ENCODE peak calls at places on chromosomes 6 and 20, in nine cellular contexts. One of them, this sample, is unnamed.
A peak's percentile ranks its signal among the peaks of the same experiment; 100 is the strongest.

GRCh38 chr6:132683543-132683942 is 24.6 kb upstream of the TAAR1 start:
- DNase-seq in adrenal gland: no peak
- DNase-seq in tibial nerve: no peak
- DNase-seq in stomach: no peak
- DNase-seq in heart left ventricle: no peak
- DNase-seq in K562: no peak
- DNase-seq in A549: no peak
- DNase-seq in ovary: no peak
- DNase-seq in transverse colon: no peak
- DNase-seq in this sample: no peak

GRCh38 chr6:129575378-129576118 is 134.4 kb downstream of the ARHGAP18 start:
- DNase-seq in adrenal gland: no peak
- DNase-seq in A549: peak; percentile 43
- DNase-seq in stomach: no peak
- DNase-seq in tibial nerve: peak; percentile 12
- DNase-seq in ovary: no peak
- DNase-seq in heart left ventricle: no peak
- DNase-seq in K562: peak; percentile 54
- DNase-seq in transverse colon: no peak
- DNase-seq in this sample: no peak

GRCh38 chr20:45174434-45175364 is at the start of gene PI3:
- DNase-seq in A549: peak; percentile 55
- DNase-seq in ovary: no peak
- DNase-seq in stomach: peak; percentile 70
- DNase-seq in heart left ventricle: no peak
- DNase-seq in transverse colon: peak; percentile 85
- DNase-seq in tibial nerve: no peak
- DNase-seq in adrenal gland: no peak
- DNase-seq in K562: no peak
- DNase-seq in this sample: no peak

GRCh38 chr6:39453236-39453635 is 130.7 kb upstream of the KCNK16 start:
- DNase-seq in transverse colon: no peak
- DNase-seq in heart left ventricle: no peak
- DNase-seq in A549: no peak
- DNase-seq in adrenal gland: no peak
- DNase-seq in stomach: no peak
- DNase-seq in tibial nerve: no peak
- DNase-seq in K562: no peak
- DNase-seq in ovary: no peak
- DNase-seq in this sample: no peak

GRCh38 chr6:49233483-49233882 is 229.6 kb downstream of the MMUT start:
- DNase-seq in ovary: no peak
- DNase-seq in transverse colon: no peak
- DNase-seq in K562: no peak
- DNase-seq in heart left ventricle: no peak
- DNase-seq in tibial nerve: no peak
- DNase-seq in adrenal gland: no peak
- DNase-seq in A549: no peak
- DNase-seq in stomach: no peak
- DNase-seq in this sample: no peak

GRCh38 chr20:20024942-20025341 is 7.8 kb downstream of the NAA20 start:
- DNase-seq in heart left ventricle: no peak
- DNase-seq in stomach: no peak
- DNase-seq in K562: no peak
- DNase-seq in A549: no peak
- DNase-seq in ovary: no peak
- DNase-seq in transverse colon: no peak
- DNase-seq in adrenal gland: no peak
- DNase-seq in tibial nerve: no peak
- DNase-seq in this sample: no peak

GRCh38 chr20:63381781-63382431 is 20.8 kb upstream of the CHRNA4 start:
- DNase-seq in A549: no peak
- DNase-seq in K562: peak; percentile 35
- DNase-seq in tibial nerve: no peak
- DNase-seq in transverse colon: no peak
- DNase-seq in adrenal gland: no peak
- DNase-seq in ovary: peak; percentile 56
- DNase-seq in heart left ventricle: no peak
- DNase-seq in stomach: no peak
- DNase-seq in this sample: no peak

GRCh38 chr6:10720229-10720959 is 2.5 kb upstream of the TMEM14C start:
- DNase-seq in ovary: peak; percentile 76
- DNase-seq in transverse colon: peak; percentile 43
- DNase-seq in stomach: peak; percentile 36
- DNase-seq in A549: no peak
- DNase-seq in adrenal gland: peak; percentile 45
- DNase-seq in K562: no peak
- DNase-seq in heart left ventricle: peak; percentile 69
- DNase-seq in tibial nerve: no peak
- DNase-seq in this sample: peak; percentile 18

GRCh38 chr6:114058435-114058834 is 87.5 kb upstream of the HDAC2 start:
- DNase-seq in tibial nerve: no peak
- DNase-seq in K562: no peak
- DNase-seq in ovary: no peak
- DNase-seq in stomach: no peak
- DNase-seq in transverse colon: no peak
- DNase-seq in A549: no peak
- DNase-seq in heart left ventricle: no peak
- DNase-seq in adrenal gland: no peak
- DNase-seq in this sample: no peak

GRCh38 chr20:8602389-8603116 is 466.3 kb upstream of the PLCB4 start:
- DNase-seq in adrenal gland: no peak
- DNase-seq in stomach: no peak
- DNase-seq in A549: no peak
- DNase-seq in K562: no peak
- DNase-seq in transverse colon: no peak
- DNase-seq in ovary: no peak
- DNase-seq in tibial nerve: no peak
- DNase-seq in heart left ventricle: no peak
- DNase-seq in this sample: no peak

GRCh38 chr6:50128420-50129005 is 78.8 kb upstream of the DEFB112 start:
- DNase-seq in heart left ventricle: no peak
- DNase-seq in stomach: no peak
- DNase-seq in tibial nerve: no peak
- DNase-seq in transverse colon: no peak
- DNase-seq in adrenal gland: no peak
- DNase-seq in K562: peak; percentile 23
- DNase-seq in A549: peak; percentile 1
- DNase-seq in ovary: no peak
- DNase-seq in this sample: no peak

GRCh38 chr6:28597924-28598323 is 72.2 kb downstream of the GPX5 start:
- DNase-seq in heart left ventricle: no peak
- DNase-seq in ovary: no peak
- DNase-seq in adrenal gland: no peak
- DNase-seq in tibial nerve: no peak
- DNase-seq in K562: no peak
- DNase-seq in A549: peak; percentile 81
- DNase-seq in stomach: no peak
- DNase-seq in transverse colon: no peak
- DNase-seq in this sample: no peak

GRCh38 chr6:99612551-99613397 is 6.1 kb downstream of the PRDM13 start:
- DNase-seq in stomach: no peak
- DNase-seq in adrenal gland: no peak
- DNase-seq in A549: no peak
- DNase-seq in ovary: no peak
- DNase-seq in transverse colon: no peak
- DNase-seq in K562: no peak
- DNase-seq in heart left ventricle: no peak
- DNase-seq in tibial nerve: no peak
- DNase-seq in this sample: no peak

GRCh38 chr6:126268087-126268486 is 71.8 kb upstream of the CENPW start:
- DNase-seq in ovary: no peak
- DNase-seq in tibial nerve: no peak
- DNase-seq in adrenal gland: no peak
- DNase-seq in transverse colon: no peak
- DNase-seq in A549: no peak
- DNase-seq in K562: peak; percentile 9
- DNase-seq in stomach: no peak
- DNase-seq in heart left ventricle: no peak
- DNase-seq in this sample: peak; percentile 47

GRCh38 chr6:27146706-27147507 is 100.6 kb upstream of the PRSS16 start:
- DNase-seq in ovary: peak; percentile 82
- DNase-seq in transverse colon: peak; percentile 88
- DNase-seq in adrenal gland: peak; percentile 90
- DNase-seq in stomach: peak; percentile 80
- DNase-seq in tibial nerve: peak; percentile 86
- DNase-seq in heart left ventricle: peak; percentile 81
- DNase-seq in A549: peak; percentile 99
- DNase-seq in K562: peak; percentile 99
- DNase-seq in this sample: peak; percentile 91

GRCh38 chr6:27144740-27145079 is 102.8 kb upstream of the PRSS16 start:
- DNase-seq in heart left ventricle: no peak
- DNase-seq in stomach: no peak
- DNase-seq in ovary: no peak
- DNase-seq in tibial nerve: no peak
- DNase-seq in K562: peak; percentile 65
- DNase-seq in adrenal gland: no peak
- DNase-seq in transverse colon: no peak
- DNase-seq in A549: no peak
- DNase-seq in this sample: no peak

GRCh38 chr6:27148404-27148795 is 99.1 kb upstream of the PRSS16 start:
- DNase-seq in heart left ventricle: no peak
- DNase-seq in transverse colon: no peak
- DNase-seq in tibial nerve: no peak
- DNase-seq in stomach: no peak
- DNase-seq in K562: no peak
- DNase-seq in A549: no peak
- DNase-seq in ovary: no peak
- DNase-seq in adrenal gland: no peak
- DNase-seq in this sample: no peak

GRCh38 chr6:27143474-27144026 is 104.0 kb upstream of the PRSS16 start:
- DNase-seq in heart left ventricle: no peak
- DNase-seq in tibial nerve: no peak
- DNase-seq in transverse colon: no peak
- DNase-seq in A549: no peak
- DNase-seq in adrenal gland: no peak
- DNase-seq in ovary: no peak
- DNase-seq in stomach: no peak
- DNase-seq in K562: peak; percentile 43
- DNase-seq in this sample: no peak

DNA sequence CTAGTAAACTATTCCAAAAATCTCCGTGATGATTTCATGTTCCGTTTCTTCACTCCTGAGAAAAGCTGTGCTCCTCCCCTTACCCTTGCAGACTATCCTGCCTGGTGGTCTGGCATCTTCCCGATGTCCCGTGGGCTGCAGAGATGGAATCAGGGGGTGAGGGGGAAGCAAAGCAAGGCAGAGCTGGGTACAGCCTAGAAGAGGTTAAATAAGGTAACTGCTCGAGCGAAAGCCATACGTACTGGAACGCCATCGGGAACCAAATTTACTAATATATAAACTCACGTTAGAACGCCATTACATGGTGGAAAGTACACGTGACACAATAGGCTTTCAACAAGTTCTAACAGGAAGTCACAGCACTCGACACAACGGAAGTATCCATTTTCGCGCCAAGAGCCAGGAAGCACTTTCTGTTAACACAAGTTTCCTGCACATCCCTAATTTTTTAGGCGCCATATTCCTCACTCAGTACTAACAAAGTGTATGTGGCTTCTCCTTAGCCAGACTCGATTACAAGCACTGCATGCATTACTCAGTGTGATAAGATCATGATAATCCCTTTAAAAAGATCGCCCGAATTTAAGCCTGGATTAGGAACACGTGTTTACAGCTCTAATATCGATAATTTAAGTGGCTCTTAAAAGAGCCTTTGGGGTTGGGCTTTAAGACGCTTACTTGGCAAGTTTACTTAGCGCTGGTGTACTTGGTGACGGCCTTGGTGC is 101.6 kb upstream of the PRSS16 start:
- DNase-seq in A549: peak; percentile 91
- DNase-seq in ovary: peak; percentile 61
- DNase-seq in heart left ventricle: peak; percentile 80
- DNase-seq in K562: peak; percentile 92
- DNase-seq in transverse colon: peak; percentile 80
- DNase-seq in stomach: peak; percentile 73
- DNase-seq in adrenal gland: peak; percentile 91
- DNase-seq in tibial nerve: peak; percentile 79
- DNase-seq in this sample: peak; percentile 90
- TF ChIP-seq POLR2A in A549: peak; percentile 17
- TF ChIP-seq POLR2A in ovary: peak; percentile 59
- TF ChIP-seq POLR2A in heart left ventricle: no peak
- TF ChIP-seq POLR2A in K562: peak; percentile 79
- TF ChIP-seq POLR2A in transverse colon: peak; percentile 17
- TF ChIP-seq POLR2A in stomach: peak; percentile 10
- TF ChIP-seq POLR2A in adrenal gland: peak; percentile 49
- TF ChIP-seq POLR2A in tibial nerve: peak; percentile 13
- TF ChIP-seq POLR2A in this sample: peak; percentile 65

GRCh38 chr6:2733736-2734480 is 16.8 kb downstream of the MYLK4 start:
- DNase-seq in stomach: peak; percentile 45
- DNase-seq in adrenal gland: no peak
- DNase-seq in transverse colon: no peak
- DNase-seq in tibial nerve: no peak
- DNase-seq in A549: no peak
- DNase-seq in K562: no peak
- DNase-seq in heart left ventricle: peak; percentile 48
- DNase-seq in ovary: no peak
- DNase-seq in this sample: no peak
- H3K4me1 ChIP-seq in stomach: no peaks in the 10 kb centered on the region
- H3K4me1 ChIP-seq in adrenal gland: no peaks in the 10 kb centered on the region
- H3K4me1 ChIP-seq in transverse colon: no peaks in the 10 kb centered on the region
- H3K4me1 ChIP-seq in tibial nerve: peaks cover 50% of the 10 kb centered on the region
- H3K4me1 ChIP-seq in A549: peaks cover 4% of the 10 kb centered on the region
- H3K4me1 ChIP-seq in K562: peaks cover 47% of the 10 kb centered on the region
- H3K4me1 ChIP-seq in heart left ventricle: peaks cover 23% of the 10 kb centered on the region
- H3K4me1 ChIP-seq in ovary: peaks cover 5% of the 10 kb centered on the region
- H3K4me1 ChIP-seq in this sample: no peaks in the 10 kb centered on the region

GRCh38 chr20:17646901-17647301 is 35.1 kb downstream of the RRBP1 start:
- DNase-seq in A549: no peak
- DNase-seq in stomach: no peak
- DNase-seq in heart left ventricle: no peak
- DNase-seq in tibial nerve: no peak
- DNase-seq in K562: no peak
- DNase-seq in adrenal gland: no peak
- DNase-seq in transverse colon: no peak
- DNase-seq in ovary: peak; percentile 54
- DNase-seq in this sample: no peak
- H3K27ac ChIP-seq in A549: no peak overlapping the region
- H3K27ac ChIP-seq in stomach: peak overlapping the region; percentile 59
- H3K27ac ChIP-seq in heart left ventricle: peak overlapping the region; percentile 60
- H3K27ac ChIP-seq in tibial nerve: no peak overlapping the region
- H3K27ac ChIP-seq in K562: no peak overlapping the region
- H3K27ac ChIP-seq in adrenal gland: peak overlapping the region; percentile 6
- H3K27ac ChIP-seq in transverse colon: peak overlapping the region; percentile 40
- H3K27ac ChIP-seq in ovary: no peak overlapping the region
- H3K27ac ChIP-seq in this sample: peak overlapping the region; percentile 41

DNA sequence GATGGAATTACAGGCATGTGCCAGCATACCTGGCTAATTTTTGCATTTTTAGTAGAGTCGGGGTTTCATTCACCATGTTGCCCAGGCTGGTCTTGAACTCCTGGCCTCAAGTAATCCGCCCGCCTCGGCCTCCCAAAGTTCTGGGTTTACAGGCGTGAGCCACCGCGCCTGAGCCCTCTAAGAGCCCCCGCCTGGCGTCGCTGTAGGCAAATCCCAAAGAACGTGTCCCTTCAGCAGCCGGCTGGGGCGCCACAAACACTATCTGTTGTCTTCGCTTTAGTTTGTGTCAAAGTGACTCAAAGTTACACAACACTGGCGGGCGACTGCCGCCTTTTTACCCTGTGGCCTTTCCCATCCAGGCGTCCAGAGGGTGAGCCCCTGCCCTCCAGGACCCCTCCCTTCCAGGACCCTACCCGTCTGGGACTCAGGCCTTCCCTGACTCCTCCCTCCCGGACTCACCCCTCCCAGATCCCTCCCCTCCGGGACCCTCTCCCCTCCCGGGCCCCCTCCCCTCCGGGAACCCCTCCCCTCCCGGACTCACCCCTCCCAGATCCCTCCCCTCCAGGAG is 940 bp upstream of the ADRM1 start:
- DNase-seq in heart left ventricle: peak; percentile 91
- DNase-seq in adrenal gland: peak; percentile 97
- DNase-seq in ovary: peak; percentile 89
- DNase-seq in A549: peak; percentile 97
- DNase-seq in transverse colon: peak; percentile 93
- DNase-seq in K562: peak; percentile 96
- DNase-seq in stomach: peak; percentile 93
- DNase-seq in tibial nerve: peak; percentile 91
- DNase-seq in this sample: peak; percentile 89
- TF ChIP-seq POLR2A in heart left ventricle: no peak
- TF ChIP-seq POLR2A in adrenal gland: no peak
- TF ChIP-seq POLR2A in ovary: peak; percentile 27
- TF ChIP-seq POLR2A in A549: no peak
- TF ChIP-seq POLR2A in transverse colon: peak; percentile 30
- TF ChIP-seq POLR2A in K562: no peak
- TF ChIP-seq POLR2A in stomach: no peak
- TF ChIP-seq POLR2A in tibial nerve: peak; percentile 28
- TF ChIP-seq POLR2A in this sample: peak; percentile 54

This sample was measured in uterus.